ENCODE peak calls at places on chromosomes 11 and 22, in ten cellular contexts. One of them, this sample, is unnamed.

GRCh38 chr11:130536106-130537040 is 87.9 kb downstream of the ADAMTS15 start:
- DNase-seq in GM12865: no peak
- DNase-seq in HCEC 1CT: no peak
- DNase-seq in activated CD4-positive, alpha-beta memory T cell treated with anti-CD3 and anti-CD28 coated beads for 36 hours: no peak
- DNase-seq in stimulated activated CD4-positive, alpha-beta T cell treated with anti-CD3 and anti-CD28 coated beads, Interleukin-15, amount 100 ng/mL, for 1 hour: no peak
- DNase-seq in GM12891: no peak
- DNase-seq in NCI-H774: no peak
- DNase-seq in lower lobe of right lung: no peak
- DNase-seq in uterus: no peak
- DNase-seq in H9: no peak
- DNase-seq in this sample: no peak

GRCh38 chr11:128517457-128518230 is 69.7 kb downstream of the ETS1 start:
- DNase-seq in stimulated activated CD4-positive, alpha-beta T cell treated with anti-CD3 and anti-CD28 coated beads, Interleukin-15, amount 100 ng/mL, for 1 hour: no peak
- DNase-seq in GM12891: no peak
- DNase-seq in lower lobe of right lung: no peak
- DNase-seq in NCI-H774: no peak
- DNase-seq in H9: no peak
- DNase-seq in GM12865: no peak
- DNase-seq in activated CD4-positive, alpha-beta memory T cell treated with anti-CD3 and anti-CD28 coated beads for 36 hours: no peak
- DNase-seq in uterus: no peak
- DNase-seq in HCEC 1CT: peak; percentile 71
- DNase-seq in this sample: no peak

GRCh38 chr22:20247010-20247505 is 21.1 kb downstream of the RTN4R start:
- DNase-seq in stimulated activated CD4-positive, alpha-beta T cell treated with anti-CD3 and anti-CD28 coated beads, Interleukin-15, amount 100 ng/mL, for 1 hour: no peak
- DNase-seq in activated CD4-positive, alpha-beta memory T cell treated with anti-CD3 and anti-CD28 coated beads for 36 hours: no peak
- DNase-seq in uterus: peak; percentile 52
- DNase-seq in GM12891: peak; percentile 76
- DNase-seq in GM12865: peak; percentile 53
- DNase-seq in NCI-H774: no peak
- DNase-seq in lower lobe of right lung: no peak
- DNase-seq in HCEC 1CT: peak; percentile 22
- DNase-seq in H9: no peak
- DNase-seq in this sample: no peak

GRCh38 chr11:70002433-70002832 is 75.7 kb upstream of the ANO1 start:
- DNase-seq in HCEC 1CT: no peak
- DNase-seq in NCI-H774: no peak
- DNase-seq in GM12865: peak; percentile 36
- DNase-seq in H9: no peak
- DNase-seq in uterus: no peak
- DNase-seq in activated CD4-positive, alpha-beta memory T cell treated with anti-CD3 and anti-CD28 coated beads for 36 hours: peak; percentile 75
- DNase-seq in lower lobe of right lung: no peak
- DNase-seq in GM12891: no peak
- DNase-seq in stimulated activated CD4-positive, alpha-beta T cell treated with anti-CD3 and anti-CD28 coated beads, Interleukin-15, amount 100 ng/mL, for 1 hour: no peak
- DNase-seq in this sample: no peak

GRCh38 chr11:93844568-93844967 is 5.8 kb downstream of the VSTM5 start:
- DNase-seq in lower lobe of right lung: no peak
- DNase-seq in HCEC 1CT: no peak
- DNase-seq in GM12865: no peak
- DNase-seq in H9: peak; percentile 49
- DNase-seq in GM12891: no peak
- DNase-seq in NCI-H774: no peak
- DNase-seq in uterus: no peak
- DNase-seq in activated CD4-positive, alpha-beta memory T cell treated with anti-CD3 and anti-CD28 coated beads for 36 hours: no peak
- DNase-seq in stimulated activated CD4-positive, alpha-beta T cell treated with anti-CD3 and anti-CD28 coated beads, Interleukin-15, amount 100 ng/mL, for 1 hour: no peak
- DNase-seq in this sample: no peak

GRCh38 chr22:20787746-20788626 is 14.1 kb downstream of the SERPIND1 start:
- DNase-seq in stimulated activated CD4-positive, alpha-beta T cell treated with anti-CD3 and anti-CD28 coated beads, Interleukin-15, amount 100 ng/mL, for 1 hour: no peak
- DNase-seq in GM12865: no peak
- DNase-seq in NCI-H774: no peak
- DNase-seq in HCEC 1CT: no peak
- DNase-seq in GM12891: no peak
- DNase-seq in lower lobe of right lung: no peak
- DNase-seq in H9: no peak
- DNase-seq in uterus: no peak
- DNase-seq in activated CD4-positive, alpha-beta memory T cell treated with anti-CD3 and anti-CD28 coated beads for 36 hours: no peak
- DNase-seq in this sample: no peak

GRCh38 chr11:86809561-86809960 is 9.2 kb downstream of the PRSS23 start:
- DNase-seq in lower lobe of right lung: no peak
- DNase-seq in NCI-H774: no peak
- DNase-seq in stimulated activated CD4-positive, alpha-beta T cell treated with anti-CD3 and anti-CD28 coated beads, Interleukin-15, amount 100 ng/mL, for 1 hour: no peak
- DNase-seq in HCEC 1CT: no peak
- DNase-seq in activated CD4-positive, alpha-beta memory T cell treated with anti-CD3 and anti-CD28 coated beads for 36 hours: no peak
- DNase-seq in uterus: no peak
- DNase-seq in GM12891: no peak
- DNase-seq in H9: no peak
- DNase-seq in GM12865: no peak
- DNase-seq in this sample: no peak

GRCh38 chr11:31109446-31109845 is 260.1 kb downstream of the DCDC1 start:
- DNase-seq in stimulated activated CD4-positive, alpha-beta T cell treated with anti-CD3 and anti-CD28 coated beads, Interleukin-15, amount 100 ng/mL, for 1 hour: no peak
- DNase-seq in lower lobe of right lung: no peak
- DNase-seq in uterus: no peak
- DNase-seq in GM12865: no peak
- DNase-seq in activated CD4-positive, alpha-beta memory T cell treated with anti-CD3 and anti-CD28 coated beads for 36 hours: no peak
- DNase-seq in NCI-H774: no peak
- DNase-seq in H9: no peak
- DNase-seq in GM12891: no peak
- DNase-seq in HCEC 1CT: no peak
- DNase-seq in this sample: no peak

GRCh38 chr11:120974466-120974865 is 49.4 kb upstream of the TBCEL start:
- DNase-seq in stimulated activated CD4-positive, alpha-beta T cell treated with anti-CD3 and anti-CD28 coated beads, Interleukin-15, amount 100 ng/mL, for 1 hour: no peak
- DNase-seq in HCEC 1CT: no peak
- DNase-seq in lower lobe of right lung: no peak
- DNase-seq in GM12865: no peak
- DNase-seq in NCI-H774: no peak
- DNase-seq in uterus: no peak
- DNase-seq in GM12891: no peak
- DNase-seq in H9: no peak
- DNase-seq in activated CD4-positive, alpha-beta memory T cell treated with anti-CD3 and anti-CD28 coated beads for 36 hours: no peak
- DNase-seq in this sample: no peak

GRCh38 chr11:134383576-134384221 is 28.3 kb downstream of the B3GAT1 start:
- DNase-seq in activated CD4-positive, alpha-beta memory T cell treated with anti-CD3 and anti-CD28 coated beads for 36 hours: no peak
- DNase-seq in lower lobe of right lung: no peak
- DNase-seq in uterus: no peak
- DNase-seq in stimulated activated CD4-positive, alpha-beta T cell treated with anti-CD3 and anti-CD28 coated beads, Interleukin-15, amount 100 ng/mL, for 1 hour: no peak
- DNase-seq in GM12891: no peak
- DNase-seq in GM12865: no peak
- DNase-seq in HCEC 1CT: no peak
- DNase-seq in NCI-H774: no peak
- DNase-seq in H9: no peak
- DNase-seq in this sample: no peak

GRCh38 chr11:43575931-43576833 is 104.4 kb upstream of the HSD17B12 start:
- DNase-seq in GM12865: no peak
- DNase-seq in GM12891: no peak
- DNase-seq in NCI-H774: no peak
- DNase-seq in stimulated activated CD4-positive, alpha-beta T cell treated with anti-CD3 and anti-CD28 coated beads, Interleukin-15, amount 100 ng/mL, for 1 hour: no peak
- DNase-seq in lower lobe of right lung: no peak
- DNase-seq in activated CD4-positive, alpha-beta memory T cell treated with anti-CD3 and anti-CD28 coated beads for 36 hours: no peak
- DNase-seq in H9: no peak
- DNase-seq in HCEC 1CT: no peak
- DNase-seq in uterus: no peak
- DNase-seq in this sample: no peak

GRCh38 chr22:35835998-35836691 is 118.5 kb downstream of the APOL5 start:
- DNase-seq in uterus: peak; percentile 61
- DNase-seq in H9: peak; percentile 70
- DNase-seq in activated CD4-positive, alpha-beta memory T cell treated with anti-CD3 and anti-CD28 coated beads for 36 hours: no peak
- DNase-seq in GM12891: no peak
- DNase-seq in HCEC 1CT: peak; percentile 83
- DNase-seq in lower lobe of right lung: no peak
- DNase-seq in stimulated activated CD4-positive, alpha-beta T cell treated with anti-CD3 and anti-CD28 coated beads, Interleukin-15, amount 100 ng/mL, for 1 hour: no peak
- DNase-seq in NCI-H774: peak; percentile 15
- DNase-seq in GM12865: no peak
- DNase-seq in this sample: peak; percentile 88

GRCh38 chr11:24226606-24227005 is 270.2 kb upstream of the LUZP2 start:
- DNase-seq in HCEC 1CT: no peak
- DNase-seq in lower lobe of right lung: no peak
- DNase-seq in NCI-H774: peak; percentile 27
- DNase-seq in stimulated activated CD4-positive, alpha-beta T cell treated with anti-CD3 and anti-CD28 coated beads, Interleukin-15, amount 100 ng/mL, for 1 hour: no peak
- DNase-seq in GM12865: no peak
- DNase-seq in activated CD4-positive, alpha-beta memory T cell treated with anti-CD3 and anti-CD28 coated beads for 36 hours: no peak
- DNase-seq in H9: no peak
- DNase-seq in uterus: no peak
- DNase-seq in GM12891: no peak
- DNase-seq in this sample: no peak

GRCh38 chr11:46235777-46236688 is 41.4 kb upstream of the CREB3L1 start:
- DNase-seq in NCI-H774: no peak
- DNase-seq in stimulated activated CD4-positive, alpha-beta T cell treated with anti-CD3 and anti-CD28 coated beads, Interleukin-15, amount 100 ng/mL, for 1 hour: no peak
- DNase-seq in uterus: no peak
- DNase-seq in HCEC 1CT: peak; percentile 30
- DNase-seq in GM12865: no peak
- DNase-seq in H9: no peak
- DNase-seq in GM12891: no peak
- DNase-seq in lower lobe of right lung: no peak
- DNase-seq in activated CD4-positive, alpha-beta memory T cell treated with anti-CD3 and anti-CD28 coated beads for 36 hours: no peak
- DNase-seq in this sample: no peak

GRCh38 chr11:29452131-29452530 is 564.7 kb downstream of the KCNA4 start:
- DNase-seq in HCEC 1CT: peak; percentile 55
- DNase-seq in NCI-H774: no peak
- DNase-seq in lower lobe of right lung: no peak
- DNase-seq in uterus: no peak
- DNase-seq in activated CD4-positive, alpha-beta memory T cell treated with anti-CD3 and anti-CD28 coated beads for 36 hours: no peak
- DNase-seq in GM12865: no peak
- DNase-seq in stimulated activated CD4-positive, alpha-beta T cell treated with anti-CD3 and anti-CD28 coated beads, Interleukin-15, amount 100 ng/mL, for 1 hour: no peak
- DNase-seq in H9: no peak
- DNase-seq in GM12891: no peak
- DNase-seq in this sample: no peak

GRCh38 chr11:114091791-114092397 is 32.4 kb downstream of the ZBTB16 start:
- DNase-seq in stimulated activated CD4-positive, alpha-beta T cell treated with anti-CD3 and anti-CD28 coated beads, Interleukin-15, amount 100 ng/mL, for 1 hour: no peak
- DNase-seq in lower lobe of right lung: no peak
- DNase-seq in NCI-H774: no peak
- DNase-seq in H9: no peak
- DNase-seq in GM12865: no peak
- DNase-seq in activated CD4-positive, alpha-beta memory T cell treated with anti-CD3 and anti-CD28 coated beads for 36 hours: no peak
- DNase-seq in GM12891: no peak
- DNase-seq in HCEC 1CT: no peak
- DNase-seq in uterus: no peak
- DNase-seq in this sample: no peak

GRCh38 chr11:115352805-115353483 is 151.3 kb downstream of the CADM1 start:
- DNase-seq in HCEC 1CT: no peak
- DNase-seq in activated CD4-positive, alpha-beta memory T cell treated with anti-CD3 and anti-CD28 coated beads for 36 hours: no peak
- DNase-seq in GM12865: no peak
- DNase-seq in NCI-H774: no peak
- DNase-seq in lower lobe of right lung: no peak
- DNase-seq in stimulated activated CD4-positive, alpha-beta T cell treated with anti-CD3 and anti-CD28 coated beads, Interleukin-15, amount 100 ng/mL, for 1 hour: no peak
- DNase-seq in GM12891: no peak
- DNase-seq in H9: no peak
- DNase-seq in uterus: no peak
- DNase-seq in this sample: no peak

GRCh38 chr11:33594188-33594587 is 106.4 kb downstream of the C11orf91 start:
- DNase-seq in lower lobe of right lung: no peak
- DNase-seq in activated CD4-positive, alpha-beta memory T cell treated with anti-CD3 and anti-CD28 coated beads for 36 hours: no peak
- DNase-seq in GM12865: no peak
- DNase-seq in uterus: no peak
- DNase-seq in GM12891: no peak
- DNase-seq in stimulated activated CD4-positive, alpha-beta T cell treated with anti-CD3 and anti-CD28 coated beads, Interleukin-15, amount 100 ng/mL, for 1 hour: no peak
- DNase-seq in HCEC 1CT: no peak
- DNase-seq in H9: no peak
- DNase-seq in NCI-H774: no peak
- DNase-seq in this sample: no peak

GRCh38 chr11:32006799-32007388 is 84.0 kb upstream of the RCN1 start:
- DNase-seq in HCEC 1CT: peak; percentile 53
- DNase-seq in lower lobe of right lung: no peak
- DNase-seq in GM12891: peak; percentile 23
- DNase-seq in activated CD4-positive, alpha-beta memory T cell treated with anti-CD3 and anti-CD28 coated beads for 36 hours: peak; percentile 20
- DNase-seq in H9: peak; percentile 44
- DNase-seq in GM12865: peak; percentile 62
- DNase-seq in uterus: no peak
- DNase-seq in NCI-H774: peak; percentile 3
- DNase-seq in stimulated activated CD4-positive, alpha-beta T cell treated with anti-CD3 and anti-CD28 coated beads, Interleukin-15, amount 100 ng/mL, for 1 hour: no peak
- DNase-seq in this sample: peak; percentile 25

GRCh38 chr22:44538071-44538470 is 40.0 kb upstream of the RTL6 start:
- DNase-seq in GM12891: no peak
- DNase-seq in activated CD4-positive, alpha-beta memory T cell treated with anti-CD3 and anti-CD28 coated beads for 36 hours: no peak
- DNase-seq in uterus: no peak
- DNase-seq in HCEC 1CT: peak; percentile 48
- DNase-seq in stimulated activated CD4-positive, alpha-beta T cell treated with anti-CD3 and anti-CD28 coated beads, Interleukin-15, amount 100 ng/mL, for 1 hour: no peak
- DNase-seq in GM12865: no peak
- DNase-seq in lower lobe of right lung: no peak
- DNase-seq in H9: no peak
- DNase-seq in NCI-H774: no peak
- DNase-seq in this sample: peak; percentile 19

GRCh38 chr11:130269544-130269943 is 45.2 kb downstream of the ZBTB44 start:
- DNase-seq in GM12891: no peak
- DNase-seq in H9: no peak
- DNase-seq in GM12865: peak; percentile 35
- DNase-seq in uterus: no peak
- DNase-seq in NCI-H774: no peak
- DNase-seq in HCEC 1CT: no peak
- DNase-seq in stimulated activated CD4-positive, alpha-beta T cell treated with anti-CD3 and anti-CD28 coated beads, Interleukin-15, amount 100 ng/mL, for 1 hour: no peak
- DNase-seq in lower lobe of right lung: no peak
- DNase-seq in activated CD4-positive, alpha-beta memory T cell treated with anti-CD3 and anti-CD28 coated beads for 36 hours: no peak
- DNase-seq in this sample: no peak

GRCh38 chr11:34155057-34155758 is 49.8 kb downstream of the NAT10 start:
- DNase-seq in GM12891: no peak
- DNase-seq in HCEC 1CT: no peak
- DNase-seq in activated CD4-positive, alpha-beta memory T cell treated with anti-CD3 and anti-CD28 coated beads for 36 hours: no peak
- DNase-seq in NCI-H774: no peak
- DNase-seq in stimulated activated CD4-positive, alpha-beta T cell treated with anti-CD3 and anti-CD28 coated beads, Interleukin-15, amount 100 ng/mL, for 1 hour: no peak
- DNase-seq in H9: no peak
- DNase-seq in GM12865: no peak
- DNase-seq in uterus: no peak
- DNase-seq in lower lobe of right lung: peak; percentile 45
- DNase-seq in this sample: no peak

GRCh38 chr11:58061813-58062212 is 31.1 kb downstream of the OR6Q1 start:
- DNase-seq in GM12865: no peak
- DNase-seq in NCI-H774: no peak
- DNase-seq in HCEC 1CT: peak; percentile 97
- DNase-seq in GM12891: no peak
- DNase-seq in uterus: no peak
- DNase-seq in stimulated activated CD4-positive, alpha-beta T cell treated with anti-CD3 and anti-CD28 coated beads, Interleukin-15, amount 100 ng/mL, for 1 hour: no peak
- DNase-seq in lower lobe of right lung: no peak
- DNase-seq in activated CD4-positive, alpha-beta memory T cell treated with anti-CD3 and anti-CD28 coated beads for 36 hours: no peak
- DNase-seq in H9: no peak
- DNase-seq in this sample: no peak

GRCh38 chr11:27472398-27473016 is at the start of gene LGR4:
- DNase-seq in lower lobe of right lung: peak; percentile 85
- DNase-seq in stimulated activated CD4-positive, alpha-beta T cell treated with anti-CD3 and anti-CD28 coated beads, Interleukin-15, amount 100 ng/mL, for 1 hour: peak; percentile 40
- DNase-seq in GM12891: peak; percentile 73
- DNase-seq in GM12865: peak; percentile 79
- DNase-seq in HCEC 1CT: peak; percentile 92
- DNase-seq in NCI-H774: peak; percentile 97
- DNase-seq in H9: peak; percentile 99
- DNase-seq in activated CD4-positive, alpha-beta memory T cell treated with anti-CD3 and anti-CD28 coated beads for 36 hours: peak; percentile 79
- DNase-seq in uterus: peak; percentile 85
- DNase-seq in this sample: peak; percentile 95

GRCh38 chr11:330694-331314 is 10.1 kb upstream of the IFITM3 start:
- DNase-seq in activated CD4-positive, alpha-beta memory T cell treated with anti-CD3 and anti-CD28 coated beads for 36 hours: peak; percentile 62
- DNase-seq in stimulated activated CD4-positive, alpha-beta T cell treated with anti-CD3 and anti-CD28 coated beads, Interleukin-15, amount 100 ng/mL, for 1 hour: no peak
- DNase-seq in NCI-H774: no peak
- DNase-seq in GM12865: peak; percentile 78
- DNase-seq in H9: peak; percentile 26
- DNase-seq in uterus: no peak
- DNase-seq in GM12891: no peak
- DNase-seq in HCEC 1CT: no peak
- DNase-seq in lower lobe of right lung: no peak
- DNase-seq in this sample: no peak

GRCh38 chr11:117412176-117412575 is 84.5 kb downstream of the CEP164 start:
- DNase-seq in GM12865: no peak
- DNase-seq in GM12891: no peak
- DNase-seq in HCEC 1CT: no peak
- DNase-seq in NCI-H774: no peak
- DNase-seq in stimulated activated CD4-positive, alpha-beta T cell treated with anti-CD3 and anti-CD28 coated beads, Interleukin-15, amount 100 ng/mL, for 1 hour: no peak
- DNase-seq in uterus: no peak
- DNase-seq in H9: no peak
- DNase-seq in lower lobe of right lung: no peak
- DNase-seq in activated CD4-positive, alpha-beta memory T cell treated with anti-CD3 and anti-CD28 coated beads for 36 hours: no peak
- DNase-seq in this sample: no peak

GRCh38 chr11:64268687-64269379 is 15.6 kb downstream of the BAD start:
- DNase-seq in H9: peak; percentile 80
- DNase-seq in uterus: peak; percentile 77
- DNase-seq in stimulated activated CD4-positive, alpha-beta T cell treated with anti-CD3 and anti-CD28 coated beads, Interleukin-15, amount 100 ng/mL, for 1 hour: no peak
- DNase-seq in lower lobe of right lung: peak; percentile 84
- DNase-seq in HCEC 1CT: peak; percentile 65
- DNase-seq in GM12891: no peak
- DNase-seq in GM12865: peak; percentile 83
- DNase-seq in NCI-H774: no peak
- DNase-seq in activated CD4-positive, alpha-beta memory T cell treated with anti-CD3 and anti-CD28 coated beads for 36 hours: peak; percentile 66
- DNase-seq in this sample: peak; percentile 78

GRCh38 chr11:132158091-132158490 is 787.7 kb downstream of the NTM start:
- DNase-seq in GM12891: no peak
- DNase-seq in activated CD4-positive, alpha-beta memory T cell treated with anti-CD3 and anti-CD28 coated beads for 36 hours: peak; percentile 11
- DNase-seq in NCI-H774: peak; percentile 42
- DNase-seq in HCEC 1CT: peak; percentile 35
- DNase-seq in H9: peak; percentile 71
- DNase-seq in stimulated activated CD4-positive, alpha-beta T cell treated with anti-CD3 and anti-CD28 coated beads, Interleukin-15, amount 100 ng/mL, for 1 hour: no peak
- DNase-seq in GM12865: peak; percentile 48
- DNase-seq in uterus: no peak
- DNase-seq in lower lobe of right lung: no peak
- DNase-seq in this sample: peak; percentile 41

This sample was measured in PC-9.